ENCODE peak calls at places on chromosomes 2 and 18, in six cellular contexts. One of them, this sample, is unnamed.

GRCh38 chr2:15943914-15944313 is 3.6 kb downstream of the MYCN start:
- DNase-seq in hippocampal formation: peak; percentile 49
- DNase-seq in substantia nigra: no peak
- DNase-seq in NCI-H1105: peak; percentile 46
- DNase-seq in GM20000: no peak
- DNase-seq in activated CD8-positive, alpha-beta memory T cell treated with anti-CD3 and anti-CD28 coated beads for 24 hours: no peak
- DNase-seq in this sample: no peak

GRCh38 chr18:22606563-22607283 is 189.0 kb upstream of the CTAGE1 start:
- DNase-seq in NCI-H1105: no peak
- DNase-seq in GM20000: no peak
- DNase-seq in hippocampal formation: no peak
- DNase-seq in substantia nigra: no peak
- DNase-seq in activated CD8-positive, alpha-beta memory T cell treated with anti-CD3 and anti-CD28 coated beads for 24 hours: no peak
- DNase-seq in this sample: no peak

GRCh38 chr2:157184161-157184910 is 73.2 kb upstream of the GALNT5 start:
- DNase-seq in NCI-H1105: no peak
- DNase-seq in activated CD8-positive, alpha-beta memory T cell treated with anti-CD3 and anti-CD28 coated beads for 24 hours: no peak
- DNase-seq in substantia nigra: no peak
- DNase-seq in hippocampal formation: no peak
- DNase-seq in GM20000: no peak
- DNase-seq in this sample: no peak

GRCh38 chr2:163778045-163778753 is 42.4 kb upstream of the FIGN start:
- DNase-seq in activated CD8-positive, alpha-beta memory T cell treated with anti-CD3 and anti-CD28 coated beads for 24 hours: no peak
- DNase-seq in GM20000: no peak
- DNase-seq in substantia nigra: no peak
- DNase-seq in hippocampal formation: no peak
- DNase-seq in NCI-H1105: no peak
- DNase-seq in this sample: peak; percentile 84

GRCh38 chr2:159557437-159558034 is 58.8 kb downstream of the BAZ2B start:
- DNase-seq in activated CD8-positive, alpha-beta memory T cell treated with anti-CD3 and anti-CD28 coated beads for 24 hours: no peak
- DNase-seq in NCI-H1105: no peak
- DNase-seq in hippocampal formation: no peak
- DNase-seq in substantia nigra: no peak
- DNase-seq in GM20000: no peak
- DNase-seq in this sample: no peak

GRCh38 chr2:23782647-23783046 is 144.3 kb downstream of the ATAD2B start:
- DNase-seq in activated CD8-positive, alpha-beta memory T cell treated with anti-CD3 and anti-CD28 coated beads for 24 hours: no peak
- DNase-seq in GM20000: no peak
- DNase-seq in NCI-H1105: no peak
- DNase-seq in substantia nigra: no peak
- DNase-seq in hippocampal formation: no peak
- DNase-seq in this sample: no peak

GRCh38 chr18:36296591-36297418 is 708 bp upstream of the FHOD3 start:
- DNase-seq in GM20000: peak; percentile 62
- DNase-seq in NCI-H1105: peak; percentile 88
- DNase-seq in substantia nigra: peak; percentile 26
- DNase-seq in hippocampal formation: peak; percentile 63
- DNase-seq in activated CD8-positive, alpha-beta memory T cell treated with anti-CD3 and anti-CD28 coated beads for 24 hours: peak; percentile 68
- DNase-seq in this sample: no peak

GRCh38 chr2:195675783-195676427 is 18.9 kb downstream of the SLC39A10 start:
- DNase-seq in substantia nigra: no peak
- DNase-seq in GM20000: no peak
- DNase-seq in activated CD8-positive, alpha-beta memory T cell treated with anti-CD3 and anti-CD28 coated beads for 24 hours: no peak
- DNase-seq in NCI-H1105: no peak
- DNase-seq in hippocampal formation: no peak
- DNase-seq in this sample: no peak

GRCh38 chr2:18455256-18455862 is 105.1 kb downstream of the RDH14 start:
- DNase-seq in hippocampal formation: no peak
- DNase-seq in GM20000: no peak
- DNase-seq in substantia nigra: no peak
- DNase-seq in activated CD8-positive, alpha-beta memory T cell treated with anti-CD3 and anti-CD28 coated beads for 24 hours: no peak
- DNase-seq in NCI-H1105: no peak
- DNase-seq in this sample: peak; percentile 65

GRCh38 chr2:42722328-42723190 is 41.4 kb downstream of the OXER1 start:
- DNase-seq in activated CD8-positive, alpha-beta memory T cell treated with anti-CD3 and anti-CD28 coated beads for 24 hours: no peak
- DNase-seq in hippocampal formation: no peak
- DNase-seq in GM20000: peak; percentile 71
- DNase-seq in substantia nigra: no peak
- DNase-seq in NCI-H1105: peak; percentile 10
- DNase-seq in this sample: peak; percentile 66

GRCh38 chr2:29347774-29348465 is 232.7 kb downstream of the CLIP4 start:
- DNase-seq in GM20000: no peak
- DNase-seq in activated CD8-positive, alpha-beta memory T cell treated with anti-CD3 and anti-CD28 coated beads for 24 hours: no peak
- DNase-seq in substantia nigra: no peak
- DNase-seq in hippocampal formation: no peak
- DNase-seq in NCI-H1105: no peak
- DNase-seq in this sample: no peak

GRCh38 chr2:217338306-217338916 is 478.5 kb upstream of the TNP1 start:
- DNase-seq in NCI-H1105: no peak
- DNase-seq in GM20000: no peak
- DNase-seq in activated CD8-positive, alpha-beta memory T cell treated with anti-CD3 and anti-CD28 coated beads for 24 hours: no peak
- DNase-seq in hippocampal formation: no peak
- DNase-seq in substantia nigra: no peak
- DNase-seq in this sample: peak; percentile 89

GRCh38 chr18:78980777-78981651 is 1.4 kb downstream of the SALL3 start:
- DNase-seq in substantia nigra: no peak
- DNase-seq in NCI-H1105: peak; percentile 4
- DNase-seq in GM20000: peak; percentile 54
- DNase-seq in activated CD8-positive, alpha-beta memory T cell treated with anti-CD3 and anti-CD28 coated beads for 24 hours: no peak
- DNase-seq in hippocampal formation: no peak
- DNase-seq in this sample: no peak

GRCh38 chr2:26613241-26614204 is 27.6 kb downstream of the CIB4 start:
- DNase-seq in substantia nigra: no peak
- DNase-seq in GM20000: no peak
- DNase-seq in NCI-H1105: no peak
- DNase-seq in hippocampal formation: peak; percentile 10
- DNase-seq in activated CD8-positive, alpha-beta memory T cell treated with anti-CD3 and anti-CD28 coated beads for 24 hours: no peak
- DNase-seq in this sample: no peak